ENCODE peak calls at places on chromosomes 12 and 14, in nine cellular contexts. Z, S, C, D, V, X, G, J and W are unnamed samples.

GRCh38 chr12:47758834-47759690 is at the start of gene RAPGEF3:
- DNase-seq in J (peak; percentile 96), X (peak; percentile 68), Z (peak; percentile 95), V (peak; percentile 93), C (peak; percentile 92), S (peak; percentile 96), D (peak; percentile 85), G (peak; percentile 90), W (peak; percentile 84)

GRCh38 chr12:75632452-75632851 is 121.0 kb upstream of the KRR1 start:
- DNase-seq in C (no peak), Z (no peak), J (no peak), S (no peak), V (no peak), X (peak; percentile 41), D (no peak), G (no peak), W (no peak)

GRCh38 chr12:62714409-62715075 is 220.4 kb downstream of the PPM1H start:
- DNase-seq in S (no peak), D (no peak), J (no peak), Z (peak; percentile 30), C (no peak), X (no peak), V (no peak), G (no peak), W (no peak)

GRCh38 chr14:26332966-26333365 is 264.9 kb downstream of the NOVA1 start:
- DNase-seq in J (no peak), D (no peak), S (no peak), V (no peak), X (peak; percentile 43), Z (no peak), C (no peak), G (no peak), W (no peak)

GRCh38 chr12:93322784-93323183 is 54.9 kb upstream of the NUDT4 start:
- DNase-seq in Z (no peak), C (no peak), D (no peak), V (no peak), G (no peak), S (no peak), X (no peak), J (no peak), W (no peak)

GRCh38 chr12:28602760-28603638 is 412.7 kb downstream of the CCDC91 start:
- DNase-seq in S (no peak), D (no peak), V (no peak), Z (no peak), X (no peak), J (no peak), C (no peak), G (no peak), W (no peak)

GRCh38 chr12:99170461-99170860 is 477.1 kb upstream of the GARIN6 start:
- DNase-seq in S (no peak), V (no peak), G (no peak), J (no peak), D (no peak), Z (no peak), X (no peak), C (no peak), W (no peak)

GRCh38 chr14:94011795-94012194 is 14.3 kb upstream of the OTUB2 start:
- DNase-seq in J (no peak), D (no peak), Z (no peak), C (no peak), G (no peak), S (no peak), X (no peak), V (no peak), W (no peak)

GRCh38 chr14:49999216-49999761 is 106.4 kb downstream of the ARF6 start:
- DNase-seq in X (peak; percentile 69), S (no peak), C (peak; percentile 87), D (peak; percentile 60), Z (peak; percentile 58), J (peak; percentile 79), V (peak; percentile 91), G (peak; percentile 81), W (peak; percentile 69)

GRCh38 chr14:70585221-70585620 is 15.2 kb downstream of the MED6 start:
- DNase-seq in J (no peak), S (no peak), Z (no peak), V (no peak), D (no peak), G (no peak), C (no peak), X (no peak), W (no peak)

DNA sequence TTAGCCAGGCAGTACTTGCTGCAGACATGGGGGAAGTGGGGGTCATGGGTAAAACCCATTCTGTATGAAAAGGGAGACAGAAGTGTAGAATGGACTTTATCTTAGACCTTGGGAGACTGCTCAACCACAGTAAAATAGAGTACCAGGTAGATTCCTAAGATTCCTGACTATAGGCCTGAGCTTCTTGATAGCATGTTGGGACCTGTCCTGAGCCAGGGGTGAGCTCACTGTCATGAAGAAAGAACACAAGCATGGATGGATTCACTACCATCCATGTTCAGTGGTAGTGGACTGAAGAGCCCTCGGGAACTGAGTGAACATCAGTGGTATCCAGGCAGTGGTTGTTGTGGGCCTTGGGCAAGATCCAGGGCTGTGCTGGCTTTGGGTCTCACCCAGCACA is 1003.8 kb downstream of the TMTC2 start:
- DNase-seq in G (no peak), J (no peak), C (no peak), V (no peak), S (no peak), X (no peak), D (no peak), Z (no peak), W (no peak)
- H3K9me3 ChIP-seq in G (no peaks in the 10 kb centered on the region), J (no peaks in the 10 kb centered on the region), C (no peaks in the 10 kb centered on the region), V (no peaks in the 10 kb centered on the region), S (no peaks in the 10 kb centered on the region), X (no peaks in the 10 kb centered on the region), D (no peaks in the 10 kb centered on the region), Z (no peaks in the 10 kb centered on the region), W (no peaks in the 10 kb centered on the region)

DNA sequence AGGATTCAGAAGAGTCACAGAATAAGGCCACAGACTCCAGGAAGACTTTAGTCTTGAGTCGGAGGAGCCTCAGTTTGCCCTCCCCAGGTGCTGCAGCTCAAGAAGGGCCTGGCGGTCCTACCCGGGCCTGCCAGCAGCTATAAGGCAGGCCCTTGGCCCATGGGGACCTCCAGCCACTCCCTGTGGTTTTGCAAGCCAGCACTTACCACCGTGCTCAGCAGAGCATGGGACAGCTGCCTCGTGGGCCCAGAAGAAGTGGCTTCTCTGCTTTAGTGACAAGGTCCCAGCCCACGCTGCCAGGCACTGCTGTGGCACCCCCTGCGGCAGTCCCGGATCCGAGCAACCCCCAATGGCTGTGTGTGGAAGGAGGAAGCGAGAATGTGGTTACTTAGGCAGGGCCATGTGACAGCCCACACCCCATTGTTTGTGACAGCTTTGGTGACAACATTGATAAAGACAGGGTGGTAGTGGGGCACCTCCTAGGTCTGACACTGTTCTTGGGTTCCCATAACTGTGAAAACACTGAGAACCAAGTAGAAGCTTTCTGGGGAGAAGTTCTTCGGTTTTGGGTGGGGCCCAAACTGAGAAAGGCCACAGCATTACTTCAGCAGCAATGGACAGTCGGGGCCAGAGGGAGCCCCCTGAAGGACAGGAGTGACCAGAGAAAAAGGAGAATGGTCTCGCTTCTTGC is at the start of gene SELPLG:
- DNase-seq in V (peak; percentile 74), J (no peak), G (no peak), Z (no peak), X (no peak), D (peak; percentile 70), C (no peak), S (no peak), W (peak; percentile 41)
- H3K27ac ChIP-seq in V (peak within 1 kb of the TSS; percentile 2), J (no peak within 1 kb of the TSS), G (no peak within 1 kb of the TSS), Z (no peak within 1 kb of the TSS), X (no peak within 1 kb of the TSS), D (peak within 1 kb of the TSS; percentile 37), C (peak within 1 kb of the TSS; percentile 60), S (peak within 1 kb of the TSS; percentile 37), W (no peak within 1 kb of the TSS)

DNA sequence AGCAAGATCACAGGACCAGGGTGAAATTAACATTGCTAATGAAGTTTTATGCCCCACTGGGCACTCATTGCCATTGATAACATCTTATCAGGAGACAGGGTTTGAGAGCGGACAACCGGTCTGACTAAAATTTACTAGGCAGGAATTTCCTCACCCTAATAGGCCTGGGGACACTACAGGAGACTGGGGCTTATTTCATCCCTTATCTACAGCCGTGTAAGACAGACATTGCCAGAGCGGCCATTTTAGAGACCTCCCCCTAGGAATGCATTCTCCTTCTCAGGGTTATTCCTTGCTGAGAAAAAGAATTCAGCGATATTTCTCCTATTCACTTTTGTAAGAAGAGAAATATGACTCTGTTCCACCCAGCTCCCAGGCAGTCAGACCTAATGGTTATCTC is 8.3 kb downstream of the OR4K17 start:
- DNase-seq in G (no peak), D (no peak), C (no peak), V (no peak), X (no peak), J (no peak), Z (no peak), S (no peak), W (no peak)
- H3K9me3 ChIP-seq in G (no peaks in the 10 kb centered on the region), D (no peaks in the 10 kb centered on the region), C (no peaks in the 10 kb centered on the region), V (no peaks in the 10 kb centered on the region), X (no peaks in the 10 kb centered on the region), J (peaks cover 68% of the 10 kb centered on the region), Z (no peaks in the 10 kb centered on the region), S (peaks cover 22% of the 10 kb centered on the region), W (no peaks in the 10 kb centered on the region)

GRCh38 chr14:87998414-87998813 is 5.4 kb upstream of the GALC start:
- DNase-seq in C (no peak), X (no peak), V (no peak), G (no peak), D (no peak), S (no peak), J (no peak), Z (no peak), W (no peak)

GRCh38 chr14:87994974-87995373 is 2.0 kb upstream of the GALC start:
- DNase-seq in S (no peak), G (peak; percentile 33), D (no peak), V (no peak), C (no peak), J (no peak), X (no peak), Z (no peak), W (no peak)

GRCh38 chr14:87996276-87996592 is 3.3 kb upstream of the GALC start:
- DNase-seq in S (no peak), J (no peak), X (no peak), V (no peak), D (no peak), G (no peak), Z (no peak), C (no peak), W (no peak)

GRCh38 chr14:87993485-87993809 is 465 bp upstream of the GALC start:
- DNase-seq in G (no peak), V (no peak), S (no peak), J (no peak), X (no peak), C (no peak), Z (no peak), D (no peak), W (no peak)

DNA sequence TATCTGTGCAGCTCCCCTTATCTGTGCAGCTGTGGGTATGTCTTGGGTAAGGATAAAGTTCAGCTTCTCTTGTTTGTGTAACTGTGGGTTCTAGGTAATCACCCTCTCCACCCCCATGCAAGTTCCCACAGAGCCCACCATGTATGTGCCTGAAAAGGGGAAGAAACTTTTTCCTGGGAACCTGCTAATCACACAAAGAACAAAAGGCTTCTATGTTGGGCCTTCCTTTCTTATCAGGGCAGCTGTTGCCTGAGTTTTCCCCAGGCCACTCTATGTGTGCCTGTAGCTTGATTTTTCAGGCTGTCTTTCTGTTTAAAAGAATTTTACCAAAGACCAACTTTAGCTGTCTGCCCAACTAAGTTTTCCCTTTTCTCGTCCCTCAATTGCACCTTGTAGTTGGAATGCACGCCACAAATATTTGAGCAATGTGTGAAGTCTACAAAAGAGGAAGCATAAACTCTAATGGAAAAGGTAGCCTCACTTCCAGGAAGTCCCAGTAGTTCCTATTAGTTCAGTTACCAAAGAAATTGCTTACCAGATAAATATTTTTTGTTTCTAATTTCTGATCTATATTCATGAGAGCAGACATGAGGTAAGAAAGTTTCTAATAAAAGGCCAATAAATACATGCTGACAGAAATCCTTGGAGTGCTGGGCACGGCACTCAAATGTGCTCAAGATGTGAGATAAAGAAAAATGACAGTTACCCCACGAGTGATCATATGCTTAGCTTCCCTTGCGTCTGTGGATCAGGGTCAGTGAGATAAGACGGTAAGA is 2.7 kb upstream of the GALC start:
- DNase-seq in C (no peak), G (peak; percentile 8), S (no peak), V (no peak), D (no peak), J (peak; percentile 57), X (no peak), Z (no peak), W (peak; percentile 49)
- H3K27ac ChIP-seq in C (no peak overlapping the region), G (peak overlapping the region; percentile 93), S (no peak overlapping the region), V (no peak overlapping the region), D (peak overlapping the region; percentile 44), J (no peak overlapping the region), X (no peak overlapping the region), Z (no peak overlapping the region), W (peak overlapping the region; percentile 63)